ENCODE peak calls at places on chromosomes 7 and 10, in five cellular contexts. H is stimulated activated CD8-positive, alpha-beta memory T cell treated with anti-CD3 and anti-CD28 coated beads, Interleukin-4, amount 100 ng/mL, for 48 hours; U is tibial artery; V is activated gamma-delta T cell; I is NCI-H446 treated with DMSO at 0.1 percent for 48 hours. L is an unnamed sample.

GRCh38 chr7:81367335-81367801 is 402.5 kb downstream of the HGF start:
- DNase-seq in U (no peak), I (peak), H (no peak), V (no peak), L (no peak)

GRCh38 chr7:70693300-70693689 is 438.6 kb upstream of the GALNT17 start:
- DNase-seq in I (no peak), V (no peak), U (peak), H (no peak), L (no peak)

GRCh38 chr7:142428094-142428493 is 170.2 kb upstream of the PRSS58 start:
- DNase-seq in V (no peak), U (no peak), H (no peak), I (no peak), L (no peak)

GRCh38 chr7:74606101-74606908 is 51.2 kb upstream of the GTF2I start:
- DNase-seq in V (peak), I (no peak), H (peak), U (peak), L (peak)

GRCh38 chr7:16785316-16785715 is 19.5 kb downstream of the AGR2 start:
- DNase-seq in U (no peak), H (no peak), V (no peak), I (no peak), L (no peak)

GRCh38 chr10:53489331-53489730 is 716.7 kb upstream of the MBL2 start:
- DNase-seq in U (no peak), I (no peak), H (no peak), V (no peak), L (no peak)

GRCh38 chr10:69025370-69025896 is 36.8 kb downstream of the KIFBP start:
- DNase-seq in V (no peak), I (no peak), H (no peak), U (no peak), L (no peak)

GRCh38 chr10:61898435-61898778 is 3.1 kb upstream of the ARID5B start:
- DNase-seq in H (no peak), I (no peak), U (no peak), V (no peak), L (no peak)

GRCh38 chr10:79320785-79321493 is 26.3 kb upstream of the PPIF start:
- DNase-seq in H (peak), V (no peak), I (no peak), U (no peak), L (no peak)

GRCh38 chr7:20299145-20299544 is 31.6 kb upstream of the ITGB8 start:
- DNase-seq in U (no peak), H (no peak), V (no peak), I (no peak), L (no peak)

GRCh38 chr7:30642789-30643188 is 39.5 kb downstream of the CRHR2 start:
- DNase-seq in V (no peak), I (no peak), H (no peak), U (no peak), L (no peak)

GRCh38 chr10:35274511-35275060 is 61.7 kb upstream of the CCNY start:
- DNase-seq in H (no peak), U (no peak), V (no peak), I (peak), L (no peak)

GRCh38 chr7:90424720-90425119 is 21.5 kb downstream of the CLDN12 start:
- DNase-seq in I (no peak), V (no peak), U (no peak), H (no peak), L (no peak)

GRCh38 chr10:77281719-77282118 is 355.9 kb downstream of the KCNMA1 start:
- DNase-seq in U (no peak), H (no peak), V (no peak), I (no peak), L (no peak)

GRCh38 chr7:4796453-4796852 is 21.0 kb downstream of the AP5Z1 start:
- DNase-seq in V (no peak), I (no peak), H (no peak), U (no peak), L (no peak)

GRCh38 chr10:124558901-124559321 is 97.3 kb downstream of the LHPP start:
- DNase-seq in I (no peak), H (no peak), U (peak), V (no peak), L (peak)

GRCh38 chr7:151518105-151518780 is 1.5 kb downstream of the RHEB start:
- DNase-seq in I (no peak), V (no peak), U (peak), H (peak), L (peak)

GRCh38 chr7:14988941-14989340 is 86.4 kb upstream of the DGKB start:
- DNase-seq in U (no peak), H (no peak), I (peak), V (no peak), L (no peak)

GRCh38 chr7:40551685-40552576 is 417.1 kb downstream of the SUGCT start:
- DNase-seq in V (no peak), I (no peak), U (no peak), H (no peak), L (peak)

GRCh38 chr7:94374721-94375120 is 20.0 kb upstream of the COL1A2 start:
- DNase-seq in U (no peak), V (no peak), I (no peak), H (no peak), L (no peak)

GRCh38 chr10:115710136-115710535 is 562.9 kb downstream of the GFRA1 start:
- DNase-seq in U (no peak), I (no peak), V (no peak), H (no peak), L (no peak)

GRCh38 chr7:112362053-112362650 is 88.1 kb upstream of the IFRD1 start:
- DNase-seq in U (no peak), H (no peak), I (no peak), V (no peak), L (no peak)

GRCh38 chr7:149669121-149669818 is 104.1 kb downstream of the ZNF467 start:
- DNase-seq in I (no peak), V (no peak), H (no peak), U (no peak), L (no peak)

GRCh38 chr7:149682038-149682437 is 91.3 kb downstream of the ZNF467 start:
- DNase-seq in U (no peak), V (no peak), H (no peak), I (no peak), L (no peak)

GRCh38 chr7:121101621-121102020 is 113.1 kb downstream of the CPED1 start:
- DNase-seq in I (no peak), V (no peak), U (no peak), H (no peak), L (no peak)

GRCh38 chr10:113960617-113961260 is 82.9 kb upstream of the ADRB1 start:
- DNase-seq in I (no peak), H (peak), U (no peak), V (no peak), L (no peak)

GRCh38 chr10:30176182-30176581 is 116.8 kb upstream of the JCAD start:
- DNase-seq in H (no peak), I (no peak), U (no peak), V (no peak), L (no peak)

GRCh38 chr10:27865221-27865635 is 119.6 kb upstream of the MKX start:
- DNase-seq in V (no peak), U (no peak), H (no peak), I (no peak), L (no peak)

GRCh38 chr10:79007037-79007842 is 61.5 kb upstream of the ZMIZ1 start:
- DNase-seq in I (no peak), H (no peak), V (no peak), U (peak), L (no peak)

GRCh38 chr7:73647725-73648592 is 19.7 kb upstream of the VPS37D start:
- DNase-seq in H (peak), U (no peak), V (peak), I (no peak), L (peak)

L was measured in spleen.